ENCODE peak calls at places on chromosomes 1 and 21, in seven cellular contexts. Y is activated CD4-positive, alpha-beta T cell treated with anti-CD3 and anti-CD28 coated beads for 4 hours; F is CD8-positive, alpha-beta T cell; T is LHCN-M2; Q is H54; S is T-helper 1 cell; A is brain microvascular endothelial cell. B is an unnamed sample.

GRCh38 chr1:117147856-117148588 is 26.5 kb upstream of the TRIM45 start:
- DNase-seq in T (no peak), Y (no peak), S (no peak), Q (no peak), A (peak), F (no peak), B (peak)

GRCh38 chr1:87328121-87329050 is at the start of gene LMO4:
- DNase-seq in F (peak), T (peak), Q (peak), S (peak), Y (peak), A (peak), B (peak)

GRCh38 chr1:23452011-23452411 is 27.5 kb upstream of the TCEA3 start:
- DNase-seq in Y (peak), T (no peak), Q (peak), A (no peak), F (peak), S (peak), B (peak)

GRCh38 chr1:27368872-27369703 is 2.3 kb upstream of the MAP3K6 start:
- DNase-seq in A (no peak), F (no peak), S (no peak), Q (no peak), T (peak), Y (no peak), B (no peak)

GRCh38 chr21:26513212-26513611 is 59.9 kb downstream of the CYYR1 start:
- DNase-seq in Y (no peak), A (peak), T (peak), S (no peak), Q (no peak), F (no peak), B (peak)

GRCh38 chr1:246506440-246506784 is 667 bp downstream of the SMYD3 start:
- DNase-seq in Q (no peak), F (no peak), Y (no peak), A (no peak), T (no peak), S (no peak), B (no peak)

GRCh38 chr1:109625601-109626560 is 6.2 kb downstream of the AMPD2 start:
- DNase-seq in Y (no peak), S (no peak), T (no peak), Q (no peak), A (no peak), F (peak), B (no peak)

GRCh38 chr1:26705788-26706237 is 10.0 kb downstream of the ARID1A start:
- DNase-seq in T (peak), S (no peak), Y (no peak), Q (no peak), F (no peak), A (peak), B (peak)

GRCh38 chr1:21124846-21125245 is 51.9 kb downstream of the EIF4G3 start:
- DNase-seq in A (no peak), S (no peak), T (peak), Q (no peak), F (no peak), Y (no peak), B (no peak)

GRCh38 chr1:52862666-52863458 is 20.3 kb downstream of the ZYG11A start:
- DNase-seq in S (no peak), A (no peak), T (peak), Y (no peak), Q (no peak), F (no peak), B (no peak)

GRCh38 chr1:24321712-24322635 is 2.8 kb downstream of the GRHL3 start:
- DNase-seq in F (peak), T (peak), A (peak), Y (peak), Q (peak), S (peak), B (peak)